ENCODE peak calls at places on chromosomes 16 and 17, in ten cellular contexts. One of them, this sample, is unnamed. For H3K9me3 and H3K27me3, the result is how much of the 10 kb centered on the place peaks cover.

GRCh38 chr16:87586201-87586782 is 16.0 kb upstream of the JPH3 start:
- DNase-seq in lung: no peak
- DNase-seq in pancreas: no peak
- DNase-seq in AG04450: no peak
- DNase-seq in Peyer's patch: no peak
- DNase-seq in IMR-90: peak
- DNase-seq in HAP-1: no peak
- DNase-seq in uterus: no peak
- DNase-seq in psoas muscle: no peak
- DNase-seq in left ventricle myocardium inferior: no peak
- DNase-seq in this sample: no peak

GRCh38 chr17:8965394-8966168 is at the start of gene PIK3R5:
- DNase-seq in IMR-90: no peak
- DNase-seq in uterus: no peak
- DNase-seq in AG04450: no peak
- DNase-seq in HAP-1: peak
- DNase-seq in Peyer's patch: peak
- DNase-seq in lung: peak
- DNase-seq in pancreas: peak
- DNase-seq in left ventricle myocardium inferior: peak
- DNase-seq in psoas muscle: peak
- DNase-seq in this sample: no peak

GRCh38 chr16:68376590-68376989 is 65.8 kb downstream of the PRMT7 start:
- DNase-seq in HAP-1: no peak
- DNase-seq in psoas muscle: no peak
- DNase-seq in AG04450: no peak
- DNase-seq in lung: no peak
- DNase-seq in uterus: no peak
- DNase-seq in left ventricle myocardium inferior: no peak
- DNase-seq in IMR-90: no peak
- DNase-seq in Peyer's patch: no peak
- DNase-seq in pancreas: no peak
- DNase-seq in this sample: no peak

GRCh38 chr17:74545456-74546230 is at the start of gene CD300C:
- DNase-seq in AG04450: no peak
- DNase-seq in HAP-1: no peak
- DNase-seq in left ventricle myocardium inferior: peak
- DNase-seq in IMR-90: no peak
- DNase-seq in lung: peak
- DNase-seq in pancreas: peak
- DNase-seq in uterus: no peak
- DNase-seq in Peyer's patch: peak
- DNase-seq in psoas muscle: no peak
- DNase-seq in this sample: peak

GRCh38 chr17:1047177-1047885 is 50.4 kb downstream of the TIMM22 start:
- DNase-seq in pancreas: no peak
- DNase-seq in Peyer's patch: no peak
- DNase-seq in left ventricle myocardium inferior: peak
- DNase-seq in uterus: no peak
- DNase-seq in IMR-90: peak
- DNase-seq in AG04450: peak
- DNase-seq in lung: no peak
- DNase-seq in psoas muscle: peak
- DNase-seq in HAP-1: no peak
- DNase-seq in this sample: no peak

GRCh38 chr16:75011634-75012307 is 12.9 kb downstream of the ZNRF1 start:
- DNase-seq in Peyer's patch: no peak
- DNase-seq in AG04450: peak
- DNase-seq in IMR-90: peak
- DNase-seq in left ventricle myocardium inferior: no peak
- DNase-seq in uterus: peak
- DNase-seq in HAP-1: peak
- DNase-seq in pancreas: no peak
- DNase-seq in lung: no peak
- DNase-seq in psoas muscle: no peak
- DNase-seq in this sample: peak

GRCh38 chr16:1426734-1427451 is 4.0 kb upstream of the PERCC1 start:
- DNase-seq in lung: no peak
- DNase-seq in left ventricle myocardium inferior: no peak
- DNase-seq in AG04450: no peak
- DNase-seq in IMR-90: no peak
- DNase-seq in psoas muscle: no peak
- DNase-seq in pancreas: no peak
- DNase-seq in HAP-1: no peak
- DNase-seq in uterus: no peak
- DNase-seq in Peyer's patch: no peak
- DNase-seq in this sample: no peak

GRCh38 chr16:51326131-51326856 is 175.2 kb upstream of the SALL1 start:
- DNase-seq in IMR-90: peak
- DNase-seq in AG04450: peak
- DNase-seq in uterus: peak
- DNase-seq in psoas muscle: no peak
- DNase-seq in pancreas: no peak
- DNase-seq in left ventricle myocardium inferior: no peak
- DNase-seq in HAP-1: peak
- DNase-seq in lung: no peak
- DNase-seq in Peyer's patch: no peak
- DNase-seq in this sample: peak

GRCh38 chr16:50207652-50208051 is 54.5 kb downstream of the TENT4B start:
- DNase-seq in pancreas: no peak
- DNase-seq in Peyer's patch: no peak
- DNase-seq in uterus: no peak
- DNase-seq in AG04450: no peak
- DNase-seq in psoas muscle: no peak
- DNase-seq in IMR-90: peak
- DNase-seq in HAP-1: no peak
- DNase-seq in lung: no peak
- DNase-seq in left ventricle myocardium inferior: no peak
- DNase-seq in this sample: peak

GRCh38 chr16:49081556-49081955 is 200.1 kb downstream of the CBLN1 start:
- DNase-seq in left ventricle myocardium inferior: no peak
- DNase-seq in IMR-90: no peak
- DNase-seq in HAP-1: no peak
- DNase-seq in Peyer's patch: no peak
- DNase-seq in uterus: no peak
- DNase-seq in lung: no peak
- DNase-seq in AG04450: no peak
- DNase-seq in psoas muscle: no peak
- DNase-seq in pancreas: no peak
- DNase-seq in this sample: no peak

GRCh38 chr17:54968954-54969400 is 412 bp downstream of the STXBP4 start:
- DNase-seq in lung: no peak
- DNase-seq in psoas muscle: no peak
- DNase-seq in AG04450: no peak
- DNase-seq in uterus: no peak
- DNase-seq in Peyer's patch: peak
- DNase-seq in HAP-1: no peak
- DNase-seq in IMR-90: peak
- DNase-seq in left ventricle myocardium inferior: no peak
- DNase-seq in pancreas: no peak
- DNase-seq in this sample: no peak

GRCh38 chr17:80930335-80931040 is 61.2 kb upstream of the CHMP6 start:
- DNase-seq in lung: no peak
- DNase-seq in uterus: no peak
- DNase-seq in HAP-1: no peak
- DNase-seq in left ventricle myocardium inferior: no peak
- DNase-seq in psoas muscle: no peak
- DNase-seq in IMR-90: no peak
- DNase-seq in Peyer's patch: no peak
- DNase-seq in pancreas: peak
- DNase-seq in AG04450: no peak
- DNase-seq in this sample: no peak

GRCh38 chr16:27492588-27492979 is 57.1 kb downstream of the GTF3C1 start:
- DNase-seq in pancreas: no peak
- DNase-seq in HAP-1: no peak
- DNase-seq in IMR-90: no peak
- DNase-seq in uterus: no peak
- DNase-seq in AG04450: no peak
- DNase-seq in Peyer's patch: no peak
- DNase-seq in lung: no peak
- DNase-seq in psoas muscle: no peak
- DNase-seq in left ventricle myocardium inferior: no peak
- DNase-seq in this sample: no peak

GRCh38 chr17:17400566-17401184 is 76.1 kb upstream of the MED9 start:
- DNase-seq in HAP-1: no peak
- DNase-seq in IMR-90: no peak
- DNase-seq in Peyer's patch: no peak
- DNase-seq in AG04450: no peak
- DNase-seq in lung: no peak
- DNase-seq in uterus: no peak
- DNase-seq in left ventricle myocardium inferior: no peak
- DNase-seq in psoas muscle: no peak
- DNase-seq in pancreas: no peak
- DNase-seq in this sample: no peak

GRCh38 chr17:17403899-17404576 is 72.8 kb upstream of the MED9 start:
- DNase-seq in Peyer's patch: peak
- DNase-seq in left ventricle myocardium inferior: no peak
- DNase-seq in HAP-1: no peak
- DNase-seq in IMR-90: no peak
- DNase-seq in pancreas: no peak
- DNase-seq in psoas muscle: no peak
- DNase-seq in uterus: no peak
- DNase-seq in AG04450: no peak
- DNase-seq in lung: no peak
- DNase-seq in this sample: no peak

GRCh38 chr17:17400070-17400469 is 76.7 kb upstream of the MED9 start:
- DNase-seq in lung: no peak
- DNase-seq in psoas muscle: no peak
- DNase-seq in pancreas: no peak
- DNase-seq in IMR-90: no peak
- DNase-seq in HAP-1: no peak
- DNase-seq in uterus: no peak
- DNase-seq in AG04450: no peak
- DNase-seq in left ventricle myocardium inferior: no peak
- DNase-seq in Peyer's patch: no peak
- DNase-seq in this sample: no peak

GRCh38 chr17:17401271-17401781 is 75.5 kb upstream of the MED9 start:
- DNase-seq in HAP-1: peak
- DNase-seq in Peyer's patch: no peak
- DNase-seq in pancreas: no peak
- DNase-seq in AG04450: no peak
- DNase-seq in uterus: no peak
- DNase-seq in lung: no peak
- DNase-seq in psoas muscle: no peak
- DNase-seq in IMR-90: no peak
- DNase-seq in left ventricle myocardium inferior: no peak
- DNase-seq in this sample: peak

GRCh38 chr17:17402558-17402957 is 74.2 kb upstream of the MED9 start:
- DNase-seq in IMR-90: peak
- DNase-seq in Peyer's patch: no peak
- DNase-seq in left ventricle myocardium inferior: no peak
- DNase-seq in HAP-1: no peak
- DNase-seq in psoas muscle: no peak
- DNase-seq in uterus: no peak
- DNase-seq in lung: no peak
- DNase-seq in pancreas: no peak
- DNase-seq in AG04450: no peak
- DNase-seq in this sample: no peak
- H3K4me3 ChIP-seq in IMR-90: no peak
- H3K4me3 ChIP-seq in Peyer's patch: no peak
- H3K4me3 ChIP-seq in left ventricle myocardium inferior: no peak
- H3K4me3 ChIP-seq in HAP-1: no peak
- H3K4me3 ChIP-seq in psoas muscle: no peak
- H3K4me3 ChIP-seq in uterus: no peak
- H3K4me3 ChIP-seq in lung: no peak
- H3K4me3 ChIP-seq in pancreas: no peak
- H3K4me3 ChIP-seq in AG04450: no peak
- H3K4me3 ChIP-seq in this sample: no peak

DNA sequence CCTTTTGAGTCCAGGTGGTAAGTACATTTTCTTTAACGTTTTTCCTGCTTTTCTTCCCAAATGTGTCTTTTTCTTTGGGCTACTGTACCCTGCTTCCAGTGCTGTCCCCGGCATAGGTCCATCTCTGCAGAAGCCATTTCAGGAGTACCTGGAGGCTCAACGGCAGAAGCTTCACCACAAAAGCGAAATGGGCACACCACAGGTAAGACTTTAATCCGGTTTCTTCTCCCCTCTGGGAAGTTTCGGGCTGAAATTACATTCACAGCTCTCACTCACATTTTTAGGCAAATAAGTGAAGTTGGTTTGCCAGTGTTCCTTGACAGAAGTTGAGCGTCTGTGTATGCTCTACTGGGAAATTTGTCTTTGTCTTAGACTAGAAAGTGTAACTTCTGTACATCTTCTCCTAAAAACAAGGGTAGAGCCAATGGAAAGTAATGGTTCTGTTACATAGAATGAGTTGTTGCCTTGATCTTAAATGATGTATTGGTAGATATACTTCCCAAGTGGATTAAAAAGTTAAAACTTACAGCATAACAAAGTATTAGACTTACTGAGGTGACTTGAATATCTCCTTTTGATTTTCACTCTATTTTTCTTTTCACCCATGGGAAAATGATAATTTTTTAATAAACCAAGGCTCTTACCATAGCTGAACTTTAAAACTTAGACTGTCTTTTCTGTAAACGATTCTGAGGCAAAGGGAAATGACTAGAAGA is 54.4 kb downstream of the TUBD1 start:
- DNase-seq in pancreas: no peak
- DNase-seq in AG04450: no peak
- DNase-seq in psoas muscle: no peak
- DNase-seq in HAP-1: peak
- DNase-seq in Peyer's patch: peak
- DNase-seq in IMR-90: no peak
- DNase-seq in lung: peak
- DNase-seq in uterus: no peak
- DNase-seq in left ventricle myocardium inferior: no peak
- DNase-seq in this sample: no peak
- H3K9me3 ChIP-seq in pancreas: under half
- H3K9me3 ChIP-seq in AG04450: under half
- H3K9me3 ChIP-seq in psoas muscle: under half
- H3K9me3 ChIP-seq in HAP-1: under half
- H3K9me3 ChIP-seq in Peyer's patch: under half
- H3K9me3 ChIP-seq in IMR-90: under half
- H3K9me3 ChIP-seq in lung: under half
- H3K9me3 ChIP-seq in uterus: under half
- H3K9me3 ChIP-seq in left ventricle myocardium inferior: under half
- H3K9me3 ChIP-seq in this sample: under half

GRCh38 chr17:48611681-48612455 is 1.1 kb upstream of the HOXB7 start:
- DNase-seq in HAP-1: peak
- DNase-seq in left ventricle myocardium inferior: no peak
- DNase-seq in lung: no peak
- DNase-seq in psoas muscle: no peak
- DNase-seq in Peyer's patch: no peak
- DNase-seq in pancreas: no peak
- DNase-seq in AG04450: no peak
- DNase-seq in IMR-90: no peak
- DNase-seq in uterus: no peak
- DNase-seq in this sample: peak
- H3K27me3 ChIP-seq in HAP-1: under half
- H3K27me3 ChIP-seq in left ventricle myocardium inferior: half or more
- H3K27me3 ChIP-seq in lung: under half
- H3K27me3 ChIP-seq in psoas muscle: half or more
- H3K27me3 ChIP-seq in Peyer's patch: under half
- H3K27me3 ChIP-seq in pancreas: under half
- H3K27me3 ChIP-seq in AG04450: under half
- H3K27me3 ChIP-seq in IMR-90: under half
- H3K27me3 ChIP-seq in uterus: under half
- H3K27me3 ChIP-seq in this sample: under half

DNA sequence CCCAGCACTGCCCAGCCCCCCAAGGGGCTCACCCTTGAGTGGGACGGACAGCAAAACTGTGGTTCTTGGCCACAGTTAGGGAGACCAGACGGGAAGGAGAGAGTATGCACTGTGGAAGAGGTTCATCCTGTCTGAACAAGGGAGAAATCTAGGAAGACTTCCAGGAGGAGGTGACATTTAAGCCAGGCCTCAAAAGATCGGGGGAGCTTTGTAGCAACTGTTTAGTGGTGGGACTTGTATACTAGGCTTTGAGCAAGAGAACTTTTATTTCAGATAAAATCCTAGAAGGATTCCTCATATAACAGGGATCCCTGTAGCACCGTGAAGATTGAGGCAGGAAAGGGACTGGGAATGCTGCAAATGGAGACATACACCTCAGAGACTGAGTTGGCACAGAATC is 30.8 kb downstream of the SREBF1 start:
- DNase-seq in AG04450: no peak
- DNase-seq in HAP-1: no peak
- DNase-seq in psoas muscle: no peak
- DNase-seq in uterus: no peak
- DNase-seq in lung: no peak
- DNase-seq in IMR-90: no peak
- DNase-seq in Peyer's patch: no peak
- DNase-seq in pancreas: no peak
- DNase-seq in left ventricle myocardium inferior: no peak
- DNase-seq in this sample: no peak
- H3K4me3 ChIP-seq in AG04450: no peak
- H3K4me3 ChIP-seq in HAP-1: no peak
- H3K4me3 ChIP-seq in psoas muscle: no peak
- H3K4me3 ChIP-seq in uterus: no peak
- H3K4me3 ChIP-seq in lung: no peak
- H3K4me3 ChIP-seq in IMR-90: no peak
- H3K4me3 ChIP-seq in Peyer's patch: no peak
- H3K4me3 ChIP-seq in pancreas: no peak
- H3K4me3 ChIP-seq in left ventricle myocardium inferior: no peak
- H3K4me3 ChIP-seq in this sample: no peak